ENCODE peak calls at places on chromosomes 5 and 9, in four cellular contexts. W is endothelial cell, E is AG10803, X is mammary epithelial cell. J is an unnamed sample.
A peak's percentile ranks its signal among the peaks of the same experiment; 100 is the strongest.

GRCh38 chr5:59814563-59814872 is 79.0 kb downstream of the PDE4D start:
- DNase-seq in W (no peak), E (no peak), X (no peak), J (no peak)

GRCh38 chr5:59005934-59006701 is 423.2 kb downstream of the RAB3C start:
- DNase-seq in W (no peak), E (no peak), X (no peak), J (no peak)

GRCh38 chr9:35882265-35882848 is 12.2 kb upstream of the OR13J1 start:
- DNase-seq in W (peak; percentile 82), E (peak; percentile 74), X (peak; percentile 46), J (peak; percentile 69)

GRCh38 chr5:35205186-35205585 is 25.1 kb downstream of the PRLR start:
- DNase-seq in W (no peak), E (peak; percentile 7), X (no peak), J (no peak)

GRCh38 chr5:123452401-123452800 is 29.2 kb upstream of the CEP120 start:
- DNase-seq in W (no peak), E (no peak), X (no peak), J (no peak)

GRCh38 chr9:134619456-134619982 is 22.1 kb upstream of the COL5A1 start:
- DNase-seq in W (no peak), E (no peak), X (no peak), J (peak; percentile 27)

GRCh38 chr5:68154119-68154857 is 61.3 kb upstream of the PIK3R1 start:
- DNase-seq in W (no peak), E (no peak), X (no peak), J (no peak)

GRCh38 chr9:136902259-136902821 is 16.0 kb downstream of the TRAF2 start:
- DNase-seq in W (no peak), E (peak; percentile 68), X (peak; percentile 90), J (no peak)

GRCh38 chr5:34751807-34752736 is 86.9 kb upstream of the TTC23L start:
- DNase-seq in W (no peak), E (no peak), X (no peak), J (no peak)

GRCh38 chr5:69364850-69365249 is 4.5 kb downstream of the AK6 start:
- DNase-seq in W (no peak), E (no peak), X (no peak), J (no peak)

GRCh38 chr5:164504141-164504772 is 998.8 kb downstream of the MAT2B start:
- DNase-seq in W (peak; percentile 55), E (peak; percentile 38), X (peak; percentile 34), J (no peak)

GRCh38 chr5:154575869-154576806 is 98.1 kb upstream of the HAND1 start:
- DNase-seq in W (no peak), E (no peak), X (no peak), J (no peak)

GRCh38 chr9:99485461-99485860 is 263.4 kb downstream of the SEC61B start:
- DNase-seq in W (no peak), E (peak; percentile 49), X (no peak), J (no peak)

GRCh38 chr9:33163433-33164137 is 3.6 kb downstream of the B4GALT1 start:
- DNase-seq in W (no peak), E (no peak), X (no peak), J (no peak)

GRCh38 chr9:129630967-129631672 is 5.2 kb downstream of the NTMT1 start:
- DNase-seq in W (no peak), E (no peak), X (peak; percentile 82), J (no peak)

GRCh38 chr5:146137967-146138403 is 32.6 kb upstream of the PLAC8L1 start:
- DNase-seq in W (no peak), E (no peak), X (peak; percentile 9), J (no peak)

GRCh38 chr9:116377179-116377790 is 223.7 kb downstream of the PAPPA start:
- DNase-seq in W (no peak), E (peak; percentile 58), X (peak; percentile 76), J (no peak)

GRCh38 chr5:113663879-113664278 is 150.4 kb downstream of the YTHDC2 start:
- DNase-seq in W (peak; percentile 64), E (peak; percentile 31), X (peak; percentile 39), J (no peak)

GRCh38 chr5:174271316-174271715 is 225.8 kb downstream of the NSG2 start:
- DNase-seq in W (no peak), E (no peak), X (no peak), J (no peak)

GRCh38 chr5:139394123-139394653 is 716 bp downstream of the PROB1 start:
- DNase-seq in W (peak; percentile 77), E (no peak), X (no peak), J (no peak)

GRCh38 chr5:179387151-179388110 is 42.2 kb upstream of the ADAMTS2 start:
- DNase-seq in W (no peak), E (no peak), X (no peak), J (peak; percentile 28)

GRCh38 chr5:9245071-9245470 is 300.8 kb downstream of the SEMA5A start:
- DNase-seq in W (no peak), E (no peak), X (peak; percentile 70), J (no peak)

GRCh38 chr5:56534102-56534501 is 281.2 kb upstream of the MAP3K1 start:
- DNase-seq in W (no peak), E (no peak), X (peak; percentile 78), J (no peak)

GRCh38 chr5:140524003-140524402 is 23.5 kb upstream of the EIF4EBP3 start:
- DNase-seq in W (no peak), E (no peak), X (no peak), J (no peak)

GRCh38 chr5:76177974-76178373 is 94.8 kb downstream of the SV2C start:
- DNase-seq in W (no peak), E (no peak), X (no peak), J (no peak)

GRCh38 chr5:159393854-159394274 is 63.6 kb upstream of the IL12B start:
- DNase-seq in W (no peak), E (no peak), X (no peak), J (no peak)

GRCh38 chr9:100477221-100477620 is 4.3 kb downstream of the TMEFF1 start:
- DNase-seq in W (no peak), E (peak; percentile 49), X (no peak), J (no peak)

GRCh38 chr5:147689436-147689835 is 93.1 kb downstream of the JAKMIP2 start:
- DNase-seq in W (no peak), E (no peak), X (no peak), J (no peak)

GRCh38 chr5:14108170-14108996 is 34.8 kb upstream of the TRIO start:
- DNase-seq in W (peak; percentile 54), E (peak; percentile 77), X (no peak), J (peak; percentile 60)

DNA sequence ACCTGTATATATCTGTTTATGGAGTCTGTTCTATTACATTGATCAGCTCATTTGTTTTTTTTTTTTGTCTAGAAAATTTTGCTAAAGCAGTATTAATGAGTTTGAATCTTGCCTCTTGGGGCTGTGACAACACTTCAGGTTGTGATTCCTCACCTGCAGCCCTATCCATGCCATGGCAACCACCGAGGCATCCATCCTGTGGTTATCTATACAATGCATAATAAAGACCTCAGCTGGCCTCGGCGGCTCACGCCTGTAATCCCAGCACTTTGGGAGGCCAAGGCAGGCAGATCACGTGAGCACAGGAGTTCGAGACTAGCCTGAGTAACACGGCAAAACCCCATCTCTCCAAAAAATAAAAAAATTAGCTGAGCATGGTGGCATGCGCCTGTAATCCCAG is 28.1 kb upstream of the PDCD1LG2 start:
- DNase-seq in W (no peak), E (no peak), X (no peak), J (no peak)
- TF ChIP-seq CTCF in W (no peak), E (no peak), X (no peak), J (no peak)

DNA sequence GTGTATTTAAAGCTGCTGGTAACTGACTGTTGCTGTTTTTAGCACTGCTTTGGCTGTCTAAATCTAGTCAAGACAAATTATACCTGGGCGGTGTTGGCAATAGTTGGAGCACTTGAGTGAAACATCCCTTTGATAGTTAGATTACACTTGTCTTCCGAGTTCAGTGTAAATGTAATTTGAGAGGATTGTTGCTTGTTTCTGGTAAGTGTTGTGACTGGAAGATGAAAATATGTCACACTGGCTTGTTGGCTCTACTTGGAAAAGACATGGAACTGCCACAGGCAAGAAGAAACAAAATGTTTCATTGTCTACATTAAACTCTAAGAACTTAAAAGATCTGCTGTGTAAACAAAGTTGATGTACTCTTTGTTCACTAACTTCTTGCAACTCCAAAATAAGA is 49.2 kb upstream of the PTPRD start:
- DNase-seq in W (no peak), E (no peak), X (no peak), J (no peak)
- TF ChIP-seq CTCF in W (no peak), E (no peak), X (no peak), J (no peak)

GRCh38 chr5:83488271-83488670 is 16.7 kb downstream of the VCAN start:
- DNase-seq in W (no peak), E (no peak), X (no peak), J (no peak)

GRCh38 chr5:83488821-83489220 is 17.3 kb downstream of the VCAN start:
- DNase-seq in W (no peak), E (no peak), X (no peak), J (no peak)

GRCh38 chr5:83487155-83487554 is 15.6 kb downstream of the VCAN start:
- DNase-seq in W (no peak), E (peak; percentile 51), X (no peak), J (no peak)

GRCh38 chr5:83492331-83492730 is 20.8 kb downstream of the VCAN start:
- DNase-seq in W (no peak), E (no peak), X (no peak), J (no peak)

GRCh38 chr5:83490203-83490602 is 18.7 kb downstream of the VCAN start:
- DNase-seq in W (no peak), E (no peak), X (no peak), J (no peak)
- TF ChIP-seq CTCF in W (no peak), E (no peak), X (no peak), J (no peak)

GRCh38 chr5:96434201-96434645 is 1.2 kb upstream of the PCSK1 start:
- DNase-seq in W (peak; percentile 82), E (peak; percentile 58), X (peak; percentile 51), J (no peak)
- TF ChIP-seq CTCF in W (peak; percentile 14), E (no peak), X (no peak), J (no peak)

DNA sequence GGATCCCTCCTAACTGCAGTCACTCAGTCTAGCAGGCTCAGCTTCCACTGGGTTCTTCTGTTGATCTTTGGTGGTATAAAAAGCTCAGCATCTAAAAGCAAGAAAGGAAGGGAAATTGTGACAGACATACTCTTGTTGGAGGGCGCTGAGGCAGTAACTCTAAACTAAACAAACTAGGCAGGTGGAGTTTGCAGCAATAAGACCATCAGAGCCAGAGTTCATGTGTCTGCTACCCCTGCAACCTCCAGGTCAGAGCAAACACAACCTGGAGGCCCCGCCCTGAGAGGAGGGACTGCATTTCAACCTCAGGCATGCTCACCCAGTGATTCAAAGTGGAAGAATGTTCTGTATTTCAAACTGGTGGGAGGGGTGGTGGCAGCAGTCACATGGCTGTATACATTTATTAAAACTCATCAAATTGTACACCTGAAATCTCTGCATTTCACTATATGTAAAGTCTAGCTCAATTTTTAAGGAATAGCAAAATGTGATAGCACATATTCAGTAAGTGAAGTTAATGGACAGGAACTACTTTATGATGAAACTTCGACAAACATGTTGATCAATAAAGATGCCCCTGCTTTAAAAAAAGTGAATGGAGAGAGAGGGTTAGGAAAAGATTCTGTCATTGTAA is 7.1 kb downstream of the ACTL7A start:
- DNase-seq in W (no peak), E (peak; percentile 35), X (peak; percentile 65), J (no peak)
- TF ChIP-seq CTCF in W (no peak), E (no peak), X (no peak), J (no peak)